ENCODE peak calls at places on chromosomes 2 and 18, in four cellular contexts. B, U, Z and L are unnamed samples.

GRCh38 chr2:46245869-46246268 is 51.3 kb upstream of the EPAS1 start:
- DNase-seq in U (no peak), B (no peak), Z (no peak), L (no peak)

GRCh38 chr18:32200766-32201165 is 10.9 kb downstream of the MEP1B start:
- DNase-seq in U (no peak), Z (no peak), B (no peak), L (no peak)

GRCh38 chr2:27123302-27124150 is at the start of gene ABHD1:
- DNase-seq in Z (peak; percentile 63), U (no peak), B (no peak), L (peak; percentile 48)

GRCh38 chr2:74221091-74221490 is 22.7 kb downstream of the MTHFD2 start:
- DNase-seq in U (no peak), Z (no peak), B (no peak), L (no peak)

GRCh38 chr18:69658137-69658536 is 257.4 kb downstream of the DOK6 start:
- DNase-seq in U (no peak), Z (no peak), B (no peak), L (no peak)

GRCh38 chr2:290090-290722 is 2.3 kb upstream of the ALKAL2 start:
- DNase-seq in B (no peak), U (no peak), Z (peak; percentile 83), L (peak; percentile 67)

GRCh38 chr18:12841070-12841469 is 43.0 kb downstream of the PTPN2 start:
- DNase-seq in B (no peak), U (no peak), Z (no peak), L (no peak)

GRCh38 chr18:59021500-59021899 is 118.2 kb upstream of the SEC11C start:
- DNase-seq in B (no peak), Z (no peak), U (no peak), L (no peak)

GRCh38 chr18:35582899-35583558 is 1.5 kb downstream of the GALNT1 start:
- DNase-seq in U (no peak), B (no peak), Z (peak; percentile 58), L (peak; percentile 64)

GRCh38 chr18:5309888-5310470 is 14.5 kb upstream of the ZBTB14 start:
- DNase-seq in Z (no peak), B (no peak), U (peak; percentile 48), L (no peak)

GRCh38 chr2:950627-950992 is at the start of gene SNTG2:
- DNase-seq in Z (peak; percentile 32), U (no peak), B (no peak), L (no peak)

GRCh38 chr2:30037016-30037415 is 109.8 kb upstream of the YPEL5 start:
- DNase-seq in B (no peak), Z (no peak), U (no peak), L (no peak)

GRCh38 chr2:237859533-237860272 is at the start of gene RAMP1:
- DNase-seq in B (no peak), U (no peak), Z (no peak), L (no peak)

GRCh38 chr2:26298638-26299393 is 47.1 kb upstream of the SELENOI start:
- DNase-seq in Z (no peak), B (no peak), U (peak; percentile 9), L (peak; percentile 75)

GRCh38 chr18:51089691-51090090 is 59.7 kb downstream of the SMAD4 start:
- DNase-seq in U (no peak), Z (no peak), B (no peak), L (no peak)

GRCh38 chr2:128441341-128442052 is 122.8 kb upstream of the HS6ST1 start:
- DNase-seq in B (no peak), U (no peak), Z (no peak), L (no peak)

GRCh38 chr2:133346654-133347053 is 221.6 kb downstream of the NCKAP5 start:
- DNase-seq in U (no peak), B (no peak), Z (no peak), L (no peak)

GRCh38 chr2:205714058-205714776 is 31.9 kb downstream of the NRP2 start:
- DNase-seq in Z (no peak), B (no peak), U (peak; percentile 78), L (no peak)

GRCh38 chr2:233124449-233125080 is 64.4 kb downstream of the INPP5D start:
- DNase-seq in Z (no peak), B (no peak), U (peak; percentile 46), L (no peak)

GRCh38 chr2:118371500-118371899 is 283.2 kb downstream of the INSIG2 start:
- DNase-seq in Z (peak; percentile 45), B (peak; percentile 19), U (no peak), L (no peak)

GRCh38 chr2:195319548-195320415 is 337.2 kb upstream of the SLC39A10 start:
- DNase-seq in Z (no peak), U (no peak), B (no peak), L (no peak)

GRCh38 chr2:11930211-11930761 is 183.9 kb downstream of the LPIN1 start:
- DNase-seq in U (no peak), B (no peak), Z (peak; percentile 26), L (peak; percentile 41)

GRCh38 chr2:99597616-99598015 is 107.8 kb upstream of the REV1 start:
- DNase-seq in Z (no peak), B (no peak), U (no peak), L (no peak)
- TF ChIP-seq POLR2A in Z (no peak), B (no peak), U (no peak), L (no peak)

GRCh38 chr2:189570565-189570964 is 10.0 kb downstream of the SLC40A1 start:
- DNase-seq in U (no peak), Z (no peak), B (no peak), L (peak; percentile 60)

GRCh38 chr2:189574793-189575475 is 5.7 kb downstream of the SLC40A1 start:
- DNase-seq in U (no peak), B (no peak), Z (no peak), L (peak; percentile 80)

GRCh38 chr2:189566046-189566445 is 14.5 kb downstream of the SLC40A1 start:
- DNase-seq in U (no peak), B (no peak), Z (no peak), L (peak; percentile 55)

DNA sequence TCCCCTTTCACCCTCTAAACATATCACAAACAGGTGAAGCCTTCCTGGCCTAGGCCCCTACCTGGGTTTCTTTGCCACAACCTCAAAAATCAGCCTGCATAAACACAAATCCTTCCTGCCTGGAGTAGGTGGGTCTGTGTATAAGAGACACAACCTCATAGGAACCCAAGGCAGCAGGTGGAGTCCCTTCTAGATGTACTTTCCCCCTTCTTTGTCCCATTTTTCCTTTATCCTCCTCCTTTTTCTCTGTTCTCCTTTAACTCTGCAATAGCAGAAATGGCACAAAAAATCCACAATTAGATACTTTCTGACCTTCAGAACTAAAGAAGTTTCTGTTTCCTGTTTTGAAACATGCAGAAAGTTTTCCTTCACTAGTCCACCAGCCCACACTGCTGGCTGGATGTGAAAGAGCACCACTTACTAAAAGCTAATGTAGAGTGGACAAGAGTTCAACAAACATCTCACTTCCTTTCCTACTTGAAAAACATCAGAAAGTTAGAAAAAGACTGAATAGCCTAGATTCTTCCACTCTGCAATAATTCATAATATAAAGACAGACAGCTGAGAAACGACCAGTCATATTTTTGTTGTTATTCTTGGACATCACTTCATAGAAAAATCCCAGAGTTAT is 11.2 kb downstream of the SLC40A1 start:
- DNase-seq in U (no peak), Z (no peak), B (no peak), L (peak; percentile 95)
- TF ChIP-seq CTCF in U (no peak), Z (no peak), B (no peak), L (peak; percentile 21)

DNA sequence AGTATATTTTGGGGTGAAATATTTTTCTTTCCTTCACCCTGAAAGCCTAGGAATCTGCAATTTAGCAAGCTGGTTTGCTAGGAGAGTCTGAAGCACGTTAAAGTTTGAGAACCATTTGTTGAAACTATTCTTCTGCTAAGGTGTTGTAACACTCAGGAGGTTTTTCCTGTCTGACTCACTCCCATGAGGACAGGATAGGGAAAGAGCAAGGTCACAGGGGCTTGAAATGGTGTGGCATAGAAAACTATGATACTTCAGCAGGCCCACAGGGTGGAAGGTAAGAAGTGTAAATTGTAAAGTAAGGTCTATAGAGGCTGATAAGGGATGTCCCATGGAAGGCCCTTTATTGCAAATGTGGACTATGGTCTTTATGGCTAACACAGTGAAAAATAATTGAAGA is 177.7 kb upstream of the ZC3H15 start:
- DNase-seq in B (no peak), Z (no peak), U (no peak), L (peak; percentile 13)
- TF ChIP-seq EZH2 in B (no peak), Z (no peak), U (no peak), L (no peak)

GRCh38 chr2:119387381-119388129 is 20.8 kb downstream of the DBI start:
- DNase-seq in B (no peak), Z (peak; percentile 65), U (peak; percentile 59), L (peak; percentile 20)
- TF ChIP-seq POLR2A in B (no peak), Z (no peak), U (no peak), L (no peak)

GRCh38 chr2:35343135-35343534 is 1012.4 kb upstream of the CRIM1 start:
- DNase-seq in B (no peak), U (no peak), Z (peak; percentile 3), L (peak; percentile 2)
- TF ChIP-seq CTCF in B (peak; percentile 50), U (peak; percentile 57), Z (peak; percentile 31), L (peak; percentile 43)

DNA sequence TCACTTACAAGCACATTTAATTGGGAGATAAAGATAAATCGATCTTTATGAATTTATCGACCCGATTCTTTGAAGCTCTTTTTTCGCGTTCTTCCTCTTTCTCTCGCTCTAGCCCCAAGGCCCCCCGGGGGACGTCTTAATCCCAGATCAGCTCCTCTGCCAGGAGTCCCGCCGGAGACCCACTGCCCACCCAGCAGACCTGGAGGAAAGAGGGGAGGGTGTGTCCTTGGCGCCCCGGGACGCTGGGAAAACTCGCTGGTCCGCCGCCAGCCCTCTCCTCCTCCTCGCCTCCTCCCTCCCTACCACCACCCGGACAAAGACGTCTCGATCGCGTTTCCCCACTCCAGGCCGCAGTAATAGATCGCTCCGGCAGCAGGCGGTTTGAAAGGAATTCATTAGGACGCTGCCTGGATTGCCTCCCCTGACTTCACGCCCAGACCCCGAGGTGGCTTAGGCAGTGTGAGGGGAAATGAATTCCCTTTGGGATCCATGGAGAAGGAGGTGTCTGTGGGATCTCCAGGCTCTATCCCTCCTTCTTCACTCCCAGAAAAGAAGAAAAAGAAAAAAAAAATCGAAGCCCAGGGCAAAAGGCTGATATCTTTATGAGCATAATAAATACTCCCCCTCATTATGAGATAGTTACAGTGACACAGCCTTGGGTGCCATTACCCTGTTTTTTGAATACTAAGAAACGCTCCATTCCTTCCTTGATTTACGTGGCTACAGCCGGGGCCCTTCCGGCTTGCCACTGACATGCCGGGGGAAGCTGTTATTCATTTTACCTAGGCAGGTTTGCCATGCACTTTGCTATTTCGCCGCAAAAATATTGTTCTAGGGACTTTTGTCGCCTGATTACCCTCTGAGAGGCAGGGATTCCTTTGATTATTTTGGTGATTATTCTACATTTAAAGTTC is 1.8 kb upstream of the GBX2 start:
- DNase-seq in Z (no peak), U (no peak), B (no peak), L (no peak)
- TF ChIP-seq EZH2 in Z (no peak), U (no peak), B (no peak), L (no peak)

DNA sequence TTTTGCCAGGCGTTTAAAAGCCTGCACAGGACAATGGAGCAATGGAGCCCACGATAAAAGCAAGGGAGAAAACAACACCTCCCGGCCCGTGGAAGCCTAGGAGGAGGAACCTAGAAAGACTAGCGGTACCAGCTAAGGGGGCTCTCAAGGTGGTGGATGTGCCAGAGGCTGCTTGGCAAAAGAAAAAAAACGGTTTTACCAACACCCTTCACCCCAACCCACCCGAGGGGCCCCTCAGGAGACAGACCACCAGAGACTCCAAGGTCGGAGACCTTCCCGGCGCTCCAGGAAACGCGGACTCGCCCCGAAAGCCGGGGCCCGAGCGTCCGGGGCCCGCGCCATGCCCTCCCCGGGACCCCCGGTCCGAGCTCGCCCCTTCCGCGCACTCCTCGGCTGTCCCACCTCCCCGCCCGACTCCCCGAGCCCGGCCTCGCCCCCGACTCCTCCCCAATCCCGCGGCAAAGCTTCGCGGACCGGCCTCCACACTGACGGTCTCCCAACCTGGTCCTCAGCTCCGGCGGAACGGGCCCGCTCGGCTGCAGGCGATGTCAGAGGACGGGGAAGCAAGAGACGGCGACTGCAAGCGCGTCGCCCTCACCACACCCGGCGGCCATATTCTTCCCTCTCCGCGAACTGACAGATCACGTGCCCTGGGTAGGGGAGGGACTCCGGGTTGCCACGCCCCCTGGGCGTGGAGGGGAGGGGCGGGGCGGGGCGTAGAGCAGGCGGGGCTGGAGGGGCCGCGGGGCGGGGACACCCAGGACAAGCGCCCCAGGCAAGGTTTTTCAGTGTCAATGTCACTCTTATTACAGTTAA is at the start of gene KIDINS220:
- DNase-seq in Z (peak; percentile 89), B (peak; percentile 51), U (peak; percentile 43), L (peak; percentile 85)
- TF ChIP-seq POLR2A in Z (peak; percentile 88), B (no peak), U (peak; percentile 98), L (peak; percentile 92)